ENCODE peak calls at places on chromosomes 6 and 20, in four cellular contexts. K, O, E and Q are unnamed samples.

GRCh38 chr6:109397020-109397419 is 14.8 kb upstream of the CD164 start:
- DNase-seq in K (no peak), O (no peak), E (no peak), Q (no peak)

GRCh38 chr20:30816182-30816645 is 441.2 kb upstream of the DEFB115 start:
- DNase-seq in K (no peak), O (no peak), E (no peak), Q (no peak)

GRCh38 chr6:107840636-107841264 is 16.6 kb upstream of the SCML4 start:
- DNase-seq in K (no peak), O (no peak), E (no peak), Q (no peak)

GRCh38 chr6:74731204-74731603 is 474.6 kb downstream of the COL12A1 start:
- DNase-seq in K (no peak), O (no peak), E (no peak), Q (no peak)

GRCh38 chr6:72746276-72746675 is 124.4 kb downstream of the KCNQ5 start:
- DNase-seq in K (no peak), O (no peak), E (no peak), Q (no peak)

GRCh38 chr6:111265842-111266241 is 178.5 kb downstream of the SLC16A10 start:
- DNase-seq in K (no peak), O (no peak), E (no peak), Q (no peak)

GRCh38 chr20:37102571-37102970 is 6.8 kb upstream of the RBL1 start:
- DNase-seq in K (no peak), O (no peak), E (no peak), Q (no peak)

GRCh38 chr20:63471002-63471718 is 1.3 kb downstream of the KCNQ2 start:
- DNase-seq in K (no peak), O (no peak), E (no peak), Q (no peak)

GRCh38 chr20:61979701-61980635 is 85.7 kb downstream of the TAF4 start:
- DNase-seq in K (no peak), O (no peak), E (no peak), Q (no peak)

GRCh38 chr20:1833728-1834726 is 61.2 kb upstream of the SIRPA start:
- DNase-seq in K (no peak), O (no peak), E (no peak), Q (no peak)

GRCh38 chr6:134850906-134851305 is 99.0 kb downstream of the ALDH8A1 start:
- DNase-seq in K (no peak), O (no peak), E (no peak), Q (no peak)

GRCh38 chr6:116278853-116279231 is 888 bp downstream of the TSPYL1 start:
- DNase-seq in K (no peak), O (peak), E (no peak), Q (no peak)

GRCh38 chr20:5627463-5628050 is 122.6 kb upstream of the SHLD1 start:
- DNase-seq in K (no peak), O (no peak), E (no peak), Q (no peak)

GRCh38 chr6:167550936-167551633 is 226.2 kb downstream of the TTLL2 start:
- DNase-seq in K (no peak), O (no peak), E (no peak), Q (no peak)

GRCh38 chr6:143233563-143234285 is 173.0 kb downstream of the AIG1 start:
- DNase-seq in K (no peak), O (no peak), E (no peak), Q (peak)

GRCh38 chr6:83055366-83055964 is 10.2 kb downstream of the UBE3D start:
- DNase-seq in K (peak), O (peak), E (no peak), Q (no peak)

GRCh38 chr6:149062653-149063348 is 254.7 kb upstream of the TAB2 start:
- DNase-seq in K (no peak), O (no peak), E (no peak), Q (no peak)

GRCh38 chr6:117237561-117237960 is 27.8 kb upstream of the VGLL2 start:
- DNase-seq in K (no peak), O (no peak), E (no peak), Q (no peak)

GRCh38 chr20:57381596-57382503 is 9.3 kb upstream of the RBM38 start:
- DNase-seq in K (peak), O (peak), E (no peak), Q (no peak)

GRCh38 chr6:158635427-158636073 is 9.0 kb downstream of the DYNLT1 start:
- DNase-seq in K (no peak), O (no peak), E (no peak), Q (no peak)

GRCh38 chr20:60725311-60725906 is 526.7 kb upstream of the CDH4 start:
- DNase-seq in K (no peak), O (no peak), E (no peak), Q (no peak)

GRCh38 chr20:51162015-51162414 is 139.1 kb upstream of the KCNG1 start:
- DNase-seq in K (no peak), O (no peak), E (no peak), Q (no peak)

GRCh38 chr6:11613858-11614257 is 76.3 kb downstream of the TMEM170B start:
- DNase-seq in K (peak), O (no peak), E (no peak), Q (no peak)

GRCh38 chr6:32086661-32087573 is 22.2 kb downstream of the TNXB start:
- DNase-seq in K (no peak), O (peak), E (peak), Q (no peak)

GRCh38 chr20:45358282-45359068 is 4.5 kb upstream of the SYS1 start:
- DNase-seq in K (no peak), O (peak), E (no peak), Q (no peak)

GRCh38 chr6:45545416-45545815 is 167.7 kb upstream of the SUPT3H start:
- DNase-seq in K (no peak), O (no peak), E (no peak), Q (no peak)

GRCh38 chr6:129390900-129391299 is 319.1 kb downstream of the ARHGAP18 start:
- DNase-seq in K (no peak), O (no peak), E (no peak), Q (no peak)

GRCh38 chr6:158867381-158868121 is 48.4 kb upstream of the EZR start:
- DNase-seq in K (peak), O (no peak), E (no peak), Q (no peak)

GRCh38 chr20:17635846-17636245 is 46.2 kb downstream of the RRBP1 start:
- DNase-seq in K (no peak), O (no peak), E (no peak), Q (no peak)

GRCh38 chr6:150685860-150686259 is 86.2 kb downstream of the PLEKHG1 start:
- DNase-seq in K (peak), O (peak), E (peak), Q (peak)

GRCh38 chr6:42449917-42450313 is 1.8 kb downstream of the TRERF1 start:
- DNase-seq in K (no peak), O (no peak), E (no peak), Q (no peak)

GRCh38 chr20:4064118-4064962 is 49.0 kb upstream of the RNF24 start:
- DNase-seq in K (peak), O (no peak), E (no peak), Q (no peak)

GRCh38 chr6:116557863-116558262 is 4.3 kb downstream of the CALHM4 start:
- DNase-seq in K (peak), O (peak), E (no peak), Q (no peak)

GRCh38 chr6:150072201-150072600 is 3.3 kb upstream of the ULBP3 start:
- DNase-seq in K (peak), O (peak), E (no peak), Q (no peak)

GRCh38 chr20:38001173-38001875 is 31.9 kb downstream of the TTI1 start:
- DNase-seq in K (no peak), O (no peak), E (no peak), Q (no peak)

GRCh38 chr20:54292186-54292585 is 84.3 kb downstream of the PFDN4 start:
- DNase-seq in K (no peak), O (no peak), E (no peak), Q (no peak)
- TF ChIP-seq SRF in K (no peak), O (no peak), E (no peak), Q (no peak)

DNA sequence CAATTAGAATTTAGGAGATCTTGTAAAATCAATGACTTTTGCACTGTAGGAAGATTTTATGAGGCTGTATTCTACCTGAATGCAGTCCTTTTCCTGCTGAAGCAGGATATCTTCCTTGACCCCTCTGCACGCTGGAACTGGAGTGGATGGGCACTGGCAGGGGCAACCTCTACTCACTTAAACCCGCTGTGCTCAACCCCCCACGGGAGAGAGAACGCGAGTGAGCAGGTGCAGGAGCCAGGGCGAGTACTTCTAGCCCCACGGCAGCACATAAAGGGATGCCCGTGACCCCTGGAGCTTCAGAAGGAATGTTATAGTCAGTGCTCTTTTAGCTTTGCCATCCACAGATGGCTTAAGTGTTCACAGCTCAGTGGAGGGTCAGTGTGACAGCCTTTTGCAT is 1144.8 kb downstream of the EPHA7 start:
- DNase-seq in K (no peak), O (no peak), E (no peak), Q (no peak)
- TF ChIP-seq SRF in K (no peak), O (no peak), E (no peak), Q (no peak)

GRCh38 chr6:15770347-15771143 is 107.7 kb upstream of the DTNBP1 start:
- DNase-seq in K (no peak), O (no peak), E (peak), Q (no peak)

GRCh38 chr6:15775076-15775634 is 112.3 kb upstream of the DTNBP1 start:
- DNase-seq in K (no peak), O (no peak), E (no peak), Q (no peak)

GRCh38 chr6:15763827-15764226 is 101.0 kb upstream of the DTNBP1 start:
- DNase-seq in K (peak), O (peak), E (no peak), Q (no peak)

GRCh38 chr6:15774011-15774410 is 111.2 kb upstream of the DTNBP1 start:
- DNase-seq in K (no peak), O (no peak), E (no peak), Q (no peak)

DNA sequence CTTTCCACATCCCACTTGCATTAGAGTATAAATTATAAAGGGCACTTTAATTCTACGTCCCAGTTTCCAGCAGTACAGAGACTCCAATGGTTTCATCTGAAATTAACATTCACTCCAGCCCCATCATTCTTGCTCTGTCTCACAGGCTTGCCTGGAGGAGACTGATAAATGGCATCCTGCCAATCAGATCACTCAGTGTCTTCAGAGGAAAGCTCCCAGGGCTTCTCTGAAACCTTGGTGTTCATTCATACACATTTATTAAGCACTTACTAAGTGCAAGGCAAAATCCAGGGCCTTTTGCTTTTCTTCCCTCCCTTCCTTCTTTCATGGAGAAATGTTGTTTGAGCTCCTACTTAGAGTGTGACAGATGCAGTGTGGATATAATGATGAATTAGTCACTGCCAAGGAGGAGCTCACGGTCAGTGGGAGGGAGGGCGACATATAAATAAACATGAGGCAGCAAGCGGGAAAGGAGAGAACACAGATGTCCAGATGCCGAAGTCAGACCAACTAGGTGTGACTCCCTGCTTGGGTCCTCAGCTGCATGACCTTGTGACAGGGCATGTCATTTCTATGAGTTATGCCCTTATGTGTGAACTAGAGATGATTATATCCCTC is 106.8 kb upstream of the DTNBP1 start:
- DNase-seq in K (no peak), O (no peak), E (no peak), Q (no peak)
- TF ChIP-seq SRF in K (no peak), O (no peak), E (no peak), Q (no peak)

GRCh38 chr6:31070711-31071197 is 41.6 kb downstream of the C6orf15 start:
- DNase-seq in K (peak), O (peak), E (no peak), Q (peak)
- TF ChIP-seq SRF in K (no peak), O (no peak), E (no peak), Q (no peak)

GRCh38 chr6:3229566-3230274 is 2.3 kb upstream of the TUBB2B start:
- DNase-seq in K (no peak), O (no peak), E (no peak), Q (no peak)

GRCh38 chr6:3226422-3227362 is 761 bp downstream of the TUBB2B start:
- DNase-seq in K (no peak), O (no peak), E (no peak), Q (no peak)

GRCh38 chr6:3228791-3229565 is 1.5 kb upstream of the TUBB2B start:
- DNase-seq in K (no peak), O (no peak), E (no peak), Q (peak)

GRCh38 chr6:3228046-3228671 is 706 bp upstream of the TUBB2B start:
- DNase-seq in K (no peak), O (no peak), E (no peak), Q (peak)

GRCh38 chr6:3227363-3228045 is at the start of gene TUBB2B:
- DNase-seq in K (no peak), O (no peak), E (no peak), Q (no peak)
- TF ChIP-seq SRF in K (no peak), O (no peak), E (no peak), Q (no peak)

DNA sequence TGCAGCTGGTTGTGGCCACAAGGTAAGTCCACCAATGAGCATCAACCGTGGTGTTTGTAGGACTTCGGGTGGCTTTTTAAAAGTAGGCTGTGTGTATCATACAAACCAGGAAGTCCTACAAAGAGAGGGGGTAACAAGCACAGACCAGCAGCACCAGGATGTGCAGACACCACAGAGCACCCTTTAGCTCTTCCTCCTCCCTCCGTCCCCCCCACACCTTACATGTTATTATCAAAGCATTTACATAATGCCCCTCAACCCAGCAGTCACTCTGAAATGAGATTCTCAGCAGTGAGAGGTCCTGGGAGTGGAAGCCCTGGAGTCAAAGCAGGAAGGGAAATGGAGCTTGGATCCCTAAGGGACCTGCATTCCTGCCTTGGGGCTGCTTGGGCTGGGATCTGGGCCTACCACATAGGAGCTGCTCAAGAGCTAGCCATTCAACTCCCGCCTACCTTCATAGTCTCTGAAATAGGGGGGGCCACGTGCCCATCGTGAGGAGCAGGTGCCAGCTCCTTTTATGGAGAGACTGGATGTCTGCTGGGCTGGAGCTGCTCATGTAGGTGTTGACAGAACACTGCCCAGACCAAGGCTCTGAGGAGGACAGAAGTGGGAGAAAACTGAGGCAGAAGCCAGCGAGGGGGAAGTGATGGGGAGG is 90.6 kb downstream of the PSMB1 start:
- DNase-seq in K (no peak), O (no peak), E (no peak), Q (no peak)
- TF ChIP-seq SRF in K (no peak), O (no peak), E (no peak), Q (no peak)

DNA sequence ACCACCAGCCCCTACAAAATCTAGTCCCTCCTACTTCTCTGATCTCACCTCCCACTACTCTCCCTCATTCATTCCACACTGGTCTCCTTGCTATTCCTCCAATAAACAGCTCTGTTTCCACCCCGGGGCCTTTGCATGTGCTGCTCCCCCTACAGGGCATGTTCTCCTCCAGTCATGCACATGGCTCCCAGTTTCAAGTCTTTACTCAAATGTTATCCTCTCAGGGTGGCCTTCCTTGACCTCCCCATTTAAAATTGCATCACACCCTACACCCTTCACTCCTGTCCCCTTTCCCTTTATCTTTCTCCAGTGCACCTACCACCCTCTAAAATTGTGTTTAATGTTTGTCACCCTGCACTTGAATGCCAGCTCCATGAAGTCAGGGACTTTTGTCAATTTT is 174.5 kb downstream of the MRPL14 start:
- DNase-seq in K (peak), O (peak), E (no peak), Q (no peak)
- TF ChIP-seq SRF in K (no peak), O (no peak), E (no peak), Q (no peak)

GRCh38 chr6:40799296-40800020 is 212.3 kb upstream of the LRFN2 start:
- DNase-seq in K (no peak), O (no peak), E (no peak), Q (no peak)
- TF ChIP-seq SRF in K (no peak), O (no peak), E (no peak), Q (no peak)

GRCh38 chr6:130620338-130620781 is 206.8 kb upstream of the SMLR1 start:
- DNase-seq in K (no peak), O (no peak), E (no peak), Q (no peak)
- TF ChIP-seq SRF in K (no peak), O (no peak), E (no peak), Q (no peak)

GRCh38 chr6:87788141-87788540 is 86.1 kb upstream of the AKIRIN2 start:
- DNase-seq in K (no peak), O (no peak), E (no peak), Q (no peak)

GRCh38 chr6:87791029-87791428 is 89.0 kb upstream of the AKIRIN2 start:
- DNase-seq in K (no peak), O (no peak), E (no peak), Q (no peak)

GRCh38 chr6:87791485-87791884 is 89.5 kb upstream of the AKIRIN2 start:
- DNase-seq in K (no peak), O (no peak), E (no peak), Q (no peak)

GRCh38 chr6:87789900-87790290 is 87.9 kb upstream of the AKIRIN2 start:
- DNase-seq in K (no peak), O (no peak), E (no peak), Q (no peak)

DNA sequence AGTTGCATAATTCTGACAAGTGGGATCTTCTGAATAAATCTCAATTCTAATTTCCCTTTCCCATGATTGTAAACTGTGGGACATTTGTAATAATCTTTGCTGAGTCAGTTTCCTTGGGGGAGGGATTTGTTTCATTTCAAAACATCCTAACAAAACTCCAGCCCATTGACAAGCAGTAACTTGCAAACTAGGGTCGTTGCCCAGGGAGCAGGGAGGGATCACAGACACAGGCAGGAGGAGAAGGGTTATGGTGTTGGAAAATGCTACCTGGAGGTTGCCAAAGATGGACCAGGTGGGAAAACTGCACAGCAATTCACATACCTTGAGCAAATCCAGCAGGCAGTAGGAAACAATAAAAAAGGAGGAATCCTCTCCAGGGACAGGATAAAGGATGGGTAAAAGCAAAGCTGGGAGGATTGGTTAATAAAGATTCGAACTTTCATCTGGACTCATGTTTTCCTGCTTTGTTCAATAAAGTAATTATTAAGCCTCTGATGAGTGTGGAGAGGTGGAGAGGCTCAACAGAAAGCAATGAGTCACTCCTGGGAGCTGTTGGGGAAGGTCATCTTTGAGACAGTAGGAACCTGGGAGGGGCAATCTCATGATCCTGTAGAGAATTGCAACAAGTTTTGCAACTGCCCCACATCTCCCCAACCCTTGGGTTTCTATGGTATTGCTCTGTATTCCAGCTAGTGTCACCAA is 87.3 kb upstream of the AKIRIN2 start:
- DNase-seq in K (no peak), O (peak), E (no peak), Q (no peak)
- TF ChIP-seq SRF in K (no peak), O (no peak), E (no peak), Q (no peak)